ENCODE peak calls at places on chromosomes 5 and 9, in six cellular contexts. R is choroid plexus epithelial cell, V is heart right ventricle, C is tibial artery, A is GM12865, G is neural crest cell. Z is an unnamed sample.

GRCh38 chr9:128159073-128159783 is 837 bp upstream of the BBLN start:
- DNase-seq in R (no peak), V (no peak), C (no peak), A (peak; percentile 72), G (no peak), Z (no peak)

GRCh38 chr9:83431470-83432060 is 106.6 kb downstream of the FRMD3 start:
- DNase-seq in R (no peak), V (no peak), C (peak; percentile 72), A (no peak), G (no peak), Z (no peak)

GRCh38 chr5:67214036-67214435 is 17.4 kb upstream of the CD180 start:
- DNase-seq in R (peak; percentile 31), V (no peak), C (no peak), A (no peak), G (no peak), Z (no peak)

GRCh38 chr9:128218518-128219389 is 15.6 kb downstream of the DNM1 start:
- DNase-seq in R (peak; percentile 83), V (peak; percentile 92), C (peak; percentile 94), A (peak; percentile 95), G (peak; percentile 94), Z (peak; percentile 97)

GRCh38 chr5:100647461-100648230 is 112.5 kb downstream of the FAM174A start:
- DNase-seq in R (peak; percentile 57), V (peak; percentile 54), C (no peak), A (peak; percentile 12), G (no peak), Z (peak; percentile 5)

GRCh38 chr9:89686134-89686533 is 81.3 kb downstream of the GADD45G start:
- DNase-seq in R (no peak), V (no peak), C (no peak), A (no peak), G (no peak), Z (no peak)

GRCh38 chr5:54845567-54845941 is 139.8 kb downstream of the ESM1 start:
- DNase-seq in R (peak; percentile 67), V (no peak), C (no peak), A (no peak), G (no peak), Z (no peak)

GRCh38 chr5:174247239-174247638 is 201.7 kb downstream of the NSG2 start:
- DNase-seq in R (no peak), V (no peak), C (no peak), A (no peak), G (no peak), Z (no peak)

GRCh38 chr9:114035221-114035844 is 42.8 kb downstream of the AMBP start:
- DNase-seq in R (no peak), V (no peak), C (peak; percentile 62), A (no peak), G (no peak), Z (no peak)

GRCh38 chr5:74201334-74202081 is 439.0 kb downstream of the ENC1 start:
- DNase-seq in R (peak; percentile 36), V (peak; percentile 41), C (peak; percentile 69), A (peak; percentile 52), G (no peak), Z (no peak)

GRCh38 chr5:133779828-133780475 is 167.6 kb upstream of the FSTL4 start:
- DNase-seq in R (no peak), V (no peak), C (no peak), A (peak; percentile 27), G (no peak), Z (no peak)
- TF ChIP-seq CTCF in R (no peak), V (no peak), C (no peak), A (peak; percentile 29), G (no peak), Z (no peak)

GRCh38 chr9:126952180-126952960 is 37.8 kb downstream of the RALGPS1 start:
- DNase-seq in R (no peak), V (no peak), C (no peak), A (no peak), G (no peak), Z (no peak)

GRCh38 chr9:126945682-126946081 is 31.1 kb downstream of the RALGPS1 start:
- DNase-seq in R (no peak), V (no peak), C (no peak), A (no peak), G (no peak), Z (no peak)

GRCh38 chr9:126953089-126953809 is 38.7 kb downstream of the RALGPS1 start:
- DNase-seq in R (peak; percentile 56), V (no peak), C (no peak), A (no peak), G (no peak), Z (no peak)

GRCh38 chr9:126942369-126942768 is 27.8 kb downstream of the RALGPS1 start:
- DNase-seq in R (no peak), V (no peak), C (no peak), A (no peak), G (no peak), Z (no peak)

GRCh38 chr9:126947529-126947928 is 32.9 kb downstream of the RALGPS1 start:
- DNase-seq in R (no peak), V (no peak), C (no peak), A (peak; percentile 29), G (no peak), Z (no peak)
- TF ChIP-seq CTCF in R (peak; percentile 14), V (no peak), C (no peak), A (peak; percentile 21), G (no peak), Z (no peak)

DNA sequence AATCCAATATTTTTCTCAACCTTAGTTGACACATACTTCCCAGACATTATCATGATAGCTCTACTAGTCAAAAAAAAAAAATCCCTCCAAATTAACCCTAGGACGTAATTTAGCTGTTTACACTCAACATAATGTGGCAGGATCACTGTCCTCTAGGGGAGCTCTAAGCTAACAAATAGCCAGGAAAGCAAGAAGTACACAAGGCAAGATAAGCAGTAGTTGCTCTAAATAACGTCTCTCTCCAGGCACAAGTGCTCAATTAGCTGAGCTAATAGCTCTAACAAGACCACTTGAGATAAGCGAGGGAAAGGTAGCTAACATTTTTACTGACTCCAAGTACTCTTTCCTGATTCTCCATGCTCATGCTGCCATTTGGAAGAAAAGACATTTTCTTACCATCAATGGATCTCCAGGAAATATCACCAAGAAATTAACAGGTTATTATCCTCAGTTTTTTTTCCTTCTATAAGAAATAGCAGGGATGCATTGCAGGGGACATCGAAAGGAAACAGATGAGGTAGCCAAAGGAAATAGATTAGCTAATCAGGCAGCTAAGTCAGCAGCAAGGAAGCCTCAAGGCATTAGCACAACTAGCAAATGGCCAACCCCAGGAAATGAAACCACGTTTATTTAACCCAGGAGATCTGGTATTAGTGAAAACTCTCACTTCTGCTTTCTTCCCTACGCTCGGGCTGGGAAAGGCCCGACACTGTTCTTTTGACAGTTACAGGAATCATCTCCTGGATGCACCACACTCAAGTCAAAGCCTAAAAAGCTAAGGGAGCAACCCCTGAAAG is 614.1 kb downstream of the PTPRD start:
- DNase-seq in R (peak; percentile 9), V (no peak), C (no peak), A (peak; percentile 7), G (no peak), Z (no peak)
- TF ChIP-seq CTCF in R (peak; percentile 29), V (no peak), C (no peak), A (peak; percentile 14), G (peak; percentile 57), Z (peak; percentile 30)

GRCh38 chr5:146818790-146819189 is 59.8 kb downstream of the PPP2R2B start:
- DNase-seq in R (no peak), V (no peak), C (no peak), A (no peak), G (no peak), Z (no peak)
- TF ChIP-seq CTCF in R (no peak), V (no peak), C (no peak), A (no peak), G (no peak), Z (no peak)

GRCh38 chr5:56273376-56274005 is 40.4 kb upstream of the ANKRD55 start:
- DNase-seq in R (no peak), V (no peak), C (no peak), A (no peak), G (no peak), Z (no peak)

GRCh38 chr5:56269216-56269927 is 36.2 kb upstream of the ANKRD55 start:
- DNase-seq in R (peak; percentile 87), V (no peak), C (no peak), A (peak; percentile 72), G (peak; percentile 18), Z (peak; percentile 20)

GRCh38 chr5:56272765-56273164 is 39.6 kb upstream of the ANKRD55 start:
- DNase-seq in R (no peak), V (no peak), C (no peak), A (no peak), G (no peak), Z (no peak)

GRCh38 chr5:56270568-56271392 is 37.6 kb upstream of the ANKRD55 start:
- DNase-seq in R (peak; percentile 96), V (peak; percentile 85), C (peak; percentile 88), A (peak; percentile 85), G (peak; percentile 80), Z (peak; percentile 84)

GRCh38 chr5:56270058-56270457 is 36.9 kb upstream of the ANKRD55 start:
- DNase-seq in R (no peak), V (no peak), C (no peak), A (peak; percentile 7), G (no peak), Z (no peak)
- TF ChIP-seq CTCF in R (no peak), V (no peak), C (no peak), A (no peak), G (no peak), Z (no peak)

GRCh38 chr5:107359033-107359915 is 311.5 kb downstream of the EFNA5 start:
- DNase-seq in R (peak; percentile 72), V (no peak), C (no peak), A (no peak), G (no peak), Z (no peak)
- TF ChIP-seq CTCF in R (no peak), V (no peak), C (no peak), A (no peak), G (no peak), Z (no peak)

GRCh38 chr5:31271567-31271966 is 78.1 kb downstream of the CDH6 start:
- DNase-seq in R (no peak), V (no peak), C (no peak), A (no peak), G (no peak), Z (no peak)

GRCh38 chr5:31269259-31269658 is 75.8 kb downstream of the CDH6 start:
- DNase-seq in R (no peak), V (no peak), C (no peak), A (no peak), G (no peak), Z (no peak)

GRCh38 chr5:31273631-31274378 is 80.3 kb downstream of the CDH6 start:
- DNase-seq in R (peak; percentile 27), V (no peak), C (no peak), A (peak; percentile 5), G (no peak), Z (no peak)

GRCh38 chr5:31273161-31273560 is 79.7 kb downstream of the CDH6 start:
- DNase-seq in R (no peak), V (no peak), C (no peak), A (no peak), G (no peak), Z (no peak)

DNA sequence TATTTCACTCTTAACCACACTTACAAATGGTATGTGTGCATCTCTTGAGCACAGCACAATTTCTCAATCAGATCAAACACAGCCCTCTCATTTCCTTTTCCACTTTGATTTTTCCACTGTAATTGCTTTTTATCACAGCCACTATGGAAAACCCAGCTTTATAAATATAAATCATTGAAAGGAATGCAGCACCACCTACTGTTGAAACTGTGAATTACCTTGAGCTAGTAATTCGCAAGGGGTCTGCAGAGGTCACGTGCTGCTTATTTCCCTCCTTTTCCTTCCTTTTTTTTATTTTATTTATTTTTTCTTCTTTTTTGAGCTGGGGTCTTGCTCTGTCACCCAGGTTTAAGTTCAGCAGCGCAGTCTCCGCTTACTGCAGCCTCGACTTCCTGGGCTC is 76.9 kb downstream of the CDH6 start:
- DNase-seq in R (peak; percentile 49), V (no peak), C (no peak), A (no peak), G (peak; percentile 30), Z (no peak)
- TF ChIP-seq CTCF in R (peak; percentile 64), V (peak; percentile 33), C (peak; percentile 64), A (peak; percentile 32), G (peak; percentile 73), Z (peak; percentile 61)